ENCODE peak calls at places on chromosomes 4 and X, in seven cellular contexts. One of them, this sample, is unnamed.

GRCh38 chr4:100517864-100518341 is at the start of gene EMCN:
- DNase-seq in putamen: no peak
- DNase-seq in GM12892: no peak
- DNase-seq in HCEC 1CT: no peak
- DNase-seq in RWPE1: no peak
- DNase-seq in ureter: no peak
- DNase-seq in stromal cell of bone marrow: peak; percentile 14
- DNase-seq in this sample: no peak

GRCh38 chr4:99536148-99536728 is 25.4 kb downstream of the C4orf17 start:
- DNase-seq in putamen: no peak
- DNase-seq in GM12892: no peak
- DNase-seq in HCEC 1CT: no peak
- DNase-seq in RWPE1: no peak
- DNase-seq in ureter: no peak
- DNase-seq in stromal cell of bone marrow: no peak
- DNase-seq in this sample: peak; percentile 88

GRCh38 chrX:111877681-111878080 is 1.7 kb downstream of the TRPC5OS start:
- DNase-seq in putamen: no peak
- DNase-seq in GM12892: no peak
- DNase-seq in HCEC 1CT: no peak
- DNase-seq in RWPE1: no peak
- DNase-seq in ureter: no peak
- DNase-seq in stromal cell of bone marrow: no peak
- DNase-seq in this sample: no peak

GRCh38 chr4:11505225-11505971 is 76.7 kb upstream of the HS3ST1 start:
- DNase-seq in putamen: no peak
- DNase-seq in GM12892: no peak
- DNase-seq in HCEC 1CT: no peak
- DNase-seq in RWPE1: peak; percentile 85
- DNase-seq in ureter: peak; percentile 66
- DNase-seq in stromal cell of bone marrow: no peak
- DNase-seq in this sample: no peak

GRCh38 chrX:129493643-129494042 is 29.6 kb downstream of the SMARCA1 start:
- DNase-seq in putamen: no peak
- DNase-seq in GM12892: no peak
- DNase-seq in HCEC 1CT: peak; percentile 73
- DNase-seq in RWPE1: no peak
- DNase-seq in ureter: no peak
- DNase-seq in stromal cell of bone marrow: peak; percentile 45
- DNase-seq in this sample: peak; percentile 58

GRCh38 chrX:48972214-48973164 is 845 bp upstream of the KCND1 start:
- DNase-seq in putamen: no peak
- DNase-seq in GM12892: no peak
- DNase-seq in HCEC 1CT: peak; percentile 40
- DNase-seq in RWPE1: no peak
- DNase-seq in ureter: peak; percentile 52
- DNase-seq in stromal cell of bone marrow: peak; percentile 18
- DNase-seq in this sample: peak; percentile 42

GRCh38 chrX:5650904-5651303 is 577.8 kb downstream of the NLGN4X start:
- DNase-seq in putamen: no peak
- DNase-seq in GM12892: no peak
- DNase-seq in HCEC 1CT: no peak
- DNase-seq in RWPE1: no peak
- DNase-seq in ureter: no peak
- DNase-seq in stromal cell of bone marrow: no peak
- DNase-seq in this sample: no peak

GRCh38 chr4:1722551-1723071 is 1.3 kb downstream of the TACC3 start:
- DNase-seq in putamen: no peak
- DNase-seq in GM12892: no peak
- DNase-seq in HCEC 1CT: no peak
- DNase-seq in RWPE1: no peak
- DNase-seq in ureter: no peak
- DNase-seq in stromal cell of bone marrow: no peak
- DNase-seq in this sample: no peak

GRCh38 chr4:8773124-8773931 is 98.3 kb downstream of the HMX1 start:
- DNase-seq in putamen: no peak
- DNase-seq in GM12892: no peak
- DNase-seq in HCEC 1CT: no peak
- DNase-seq in RWPE1: no peak
- DNase-seq in ureter: no peak
- DNase-seq in stromal cell of bone marrow: no peak
- DNase-seq in this sample: no peak

GRCh38 chrX:139120760-139121159 is 409.2 kb upstream of the FGF13 start:
- DNase-seq in putamen: no peak
- DNase-seq in GM12892: no peak
- DNase-seq in HCEC 1CT: peak; percentile 21
- DNase-seq in RWPE1: peak; percentile 8
- DNase-seq in ureter: no peak
- DNase-seq in stromal cell of bone marrow: no peak
- DNase-seq in this sample: no peak

GRCh38 chr4:82419451-82419850 is 10.8 kb downstream of the HNRNPDL start:
- DNase-seq in putamen: no peak
- DNase-seq in GM12892: no peak
- DNase-seq in HCEC 1CT: no peak
- DNase-seq in RWPE1: no peak
- DNase-seq in ureter: no peak
- DNase-seq in stromal cell of bone marrow: no peak
- DNase-seq in this sample: no peak

GRCh38 chrX:50813843-50814661 is at the start of gene SHROOM4:
- DNase-seq in putamen: peak; percentile 76
- DNase-seq in GM12892: no peak
- DNase-seq in HCEC 1CT: no peak
- DNase-seq in RWPE1: no peak
- DNase-seq in ureter: peak; percentile 52
- DNase-seq in stromal cell of bone marrow: peak; percentile 17
- DNase-seq in this sample: no peak

GRCh38 chr4:39339968-39340367 is 26.2 kb downstream of the RFC1 start:
- DNase-seq in putamen: no peak
- DNase-seq in GM12892: no peak
- DNase-seq in HCEC 1CT: no peak
- DNase-seq in RWPE1: no peak
- DNase-seq in ureter: no peak
- DNase-seq in stromal cell of bone marrow: no peak
- DNase-seq in this sample: no peak

GRCh38 chrX:17475820-17476219 is 100.8 kb downstream of the NHS start:
- DNase-seq in putamen: no peak
- DNase-seq in GM12892: no peak
- DNase-seq in HCEC 1CT: no peak
- DNase-seq in RWPE1: no peak
- DNase-seq in ureter: no peak
- DNase-seq in stromal cell of bone marrow: no peak
- DNase-seq in this sample: no peak

GRCh38 chr4:105147226-105148151 is 813 bp downstream of the TET2 start:
- DNase-seq in putamen: peak; percentile 73
- DNase-seq in GM12892: no peak
- DNase-seq in HCEC 1CT: no peak
- DNase-seq in RWPE1: peak; percentile 25
- DNase-seq in ureter: no peak
- DNase-seq in stromal cell of bone marrow: no peak
- DNase-seq in this sample: peak; percentile 34

GRCh38 chrX:153700376-153700945 is 12.7 kb downstream of the SLC6A8 start:
- DNase-seq in putamen: no peak
- DNase-seq in GM12892: no peak
- DNase-seq in HCEC 1CT: no peak
- DNase-seq in RWPE1: no peak
- DNase-seq in ureter: no peak
- DNase-seq in stromal cell of bone marrow: no peak
- DNase-seq in this sample: no peak